ENCODE peak calls at places on chromosomes 1 and 21, in six cellular contexts. D is fibroblast of lung, B is mammary epithelial cell, C is PC-3, H is GM23248, U is HCT116. L is an unnamed sample.

GRCh38 chr1:202063093-202063492 is 52.7 kb downstream of the ELF3 start:
- DNase-seq in C (peak; percentile 56), B (no peak), H (no peak), U (no peak), D (peak; percentile 19), L (no peak)

GRCh38 chr1:20398744-20399143 is 87.3 kb downstream of the CAMK2N1 start:
- DNase-seq in D (no peak), C (no peak), B (no peak), U (no peak), H (no peak), L (no peak)

GRCh38 chr1:241639653-241640148 is 468 bp downstream of the CHML start:
- DNase-seq in U (no peak), H (peak; percentile 68), C (no peak), D (peak; percentile 29), B (peak; percentile 49), L (peak; percentile 30)

GRCh38 chr1:226100436-226101347 is 38.2 kb downstream of the H3-3A start:
- DNase-seq in H (peak; percentile 38), B (no peak), D (peak; percentile 60), C (peak; percentile 58), U (no peak), L (peak; percentile 48)

GRCh38 chr1:203517426-203517974 is 23.5 kb downstream of the OPTC start:
- DNase-seq in H (no peak), C (no peak), D (no peak), U (no peak), B (no peak), L (no peak)

GRCh38 chr1:28365864-28366263 is 3.7 kb upstream of the PHACTR4 start:
- DNase-seq in B (peak; percentile 67), H (no peak), C (peak; percentile 91), D (no peak), U (no peak), L (no peak)

GRCh38 chr1:181910905-181911304 is 150.6 kb downstream of the ZNF648 start:
- DNase-seq in C (peak; percentile 7), D (no peak), B (no peak), H (no peak), U (no peak), L (no peak)

GRCh38 chr1:1033731-1034437 is 14.0 kb downstream of the AGRN start:
- DNase-seq in H (no peak), D (no peak), B (no peak), C (no peak), U (no peak), L (no peak)

GRCh38 chr1:151574575-151575529 is 34.7 kb downstream of the TUFT1 start:
- DNase-seq in C (peak; percentile 95), B (peak; percentile 60), D (peak; percentile 88), U (peak; percentile 51), H (peak; percentile 96), L (peak; percentile 32)

GRCh38 chr1:43008425-43009108 is 49.9 kb upstream of the SLC2A1 start:
- DNase-seq in B (no peak), U (peak; percentile 85), D (no peak), H (no peak), C (no peak), L (peak; percentile 56)

GRCh38 chr1:235329139-235329808 is 904 bp downstream of the GGPS1 start:
- DNase-seq in H (peak; percentile 77), U (no peak), D (no peak), B (no peak), C (peak; percentile 24), L (peak; percentile 64)

GRCh38 chr21:35338881-35339632 is 290.0 kb upstream of the RUNX1 start:
- DNase-seq in D (no peak), B (no peak), H (no peak), C (no peak), U (no peak), L (no peak)

GRCh38 chr21:38733973-38734546 is 71.7 kb upstream of the ETS2 start:
- DNase-seq in H (peak; percentile 70), D (peak; percentile 87), U (peak; percentile 36), C (peak; percentile 84), B (peak; percentile 46), L (peak; percentile 91)
- TF ChIP-seq EZH2 in H (no peak), D (no peak), U (no peak), C (no peak), B (no peak), L (no peak)

GRCh38 chr1:60822252-60822651 is 260.1 kb upstream of the NFIA start:
- DNase-seq in C (peak; percentile 6), D (no peak), U (no peak), H (no peak), B (no peak), L (no peak)

GRCh38 chr1:60825593-60825992 is 256.8 kb upstream of the NFIA start:
- DNase-seq in H (no peak), B (no peak), C (no peak), U (peak; percentile 3), D (no peak), L (no peak)

GRCh38 chr1:60826320-60827094 is 255.9 kb upstream of the NFIA start:
- DNase-seq in U (no peak), B (no peak), H (no peak), C (no peak), D (no peak), L (no peak)

GRCh38 chr1:60821156-60821555 is 261.2 kb upstream of the NFIA start:
- DNase-seq in U (no peak), B (no peak), C (no peak), D (no peak), H (no peak), L (no peak)

DNA sequence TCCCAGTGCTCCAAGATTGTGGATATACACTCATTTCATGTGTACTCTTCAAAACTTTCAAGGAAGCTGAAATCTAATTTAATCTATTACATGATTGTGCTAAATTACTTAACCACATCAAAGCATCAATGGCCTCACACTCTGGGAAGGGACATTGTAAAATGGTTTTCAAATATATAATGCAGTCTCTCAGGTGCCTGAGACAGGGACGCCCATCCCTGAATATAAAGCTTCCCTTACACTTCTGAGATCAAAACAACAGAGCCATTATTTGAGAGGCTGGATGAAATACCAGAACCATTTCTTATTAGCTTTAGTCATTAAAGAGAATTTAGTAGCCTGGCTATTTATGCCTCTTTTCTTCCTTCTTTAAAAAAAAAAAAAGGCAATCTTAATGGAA is 259.2 kb upstream of the NFIA start:
- DNase-seq in D (no peak), B (no peak), U (no peak), H (no peak), C (no peak), L (no peak)
- TF ChIP-seq EZH2 in D (no peak), B (no peak), U (no peak), H (no peak), C (no peak), L (no peak)

DNA sequence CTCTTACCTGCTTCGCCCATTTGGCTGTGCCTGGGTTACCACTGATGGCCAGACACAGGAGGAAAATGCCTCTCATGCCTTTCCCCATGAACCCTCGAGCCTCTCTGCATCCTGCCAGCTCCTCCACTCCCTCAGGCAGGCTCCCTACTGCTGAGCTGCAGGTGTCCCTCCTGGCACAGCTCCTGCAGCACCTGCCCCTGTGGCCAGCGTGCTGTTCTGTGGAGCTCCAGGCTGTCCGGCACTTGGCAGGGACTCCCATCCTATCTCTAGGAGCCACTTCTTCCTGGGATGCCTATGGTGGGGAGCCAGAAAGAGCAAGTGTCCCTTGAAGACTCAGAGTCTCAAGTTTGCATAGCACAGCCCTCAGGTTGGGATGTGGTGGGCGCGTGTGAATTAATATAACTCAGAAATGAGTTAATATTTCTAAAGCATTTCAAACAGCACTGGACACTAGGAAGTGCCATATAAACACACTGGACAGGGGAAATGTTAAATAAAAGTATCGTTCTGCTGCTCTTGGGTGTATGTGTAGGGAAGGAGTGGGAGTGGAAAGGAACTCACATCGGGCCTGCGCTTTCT is 2.6 kb downstream of the LRRC71 start:
- DNase-seq in H (no peak), B (no peak), D (no peak), C (no peak), U (no peak), L (no peak)
- TF ChIP-seq EZH2 in H (no peak), B (peak; percentile 17), D (peak; percentile 94), C (no peak), U (no peak), L (peak; percentile 61)

DNA sequence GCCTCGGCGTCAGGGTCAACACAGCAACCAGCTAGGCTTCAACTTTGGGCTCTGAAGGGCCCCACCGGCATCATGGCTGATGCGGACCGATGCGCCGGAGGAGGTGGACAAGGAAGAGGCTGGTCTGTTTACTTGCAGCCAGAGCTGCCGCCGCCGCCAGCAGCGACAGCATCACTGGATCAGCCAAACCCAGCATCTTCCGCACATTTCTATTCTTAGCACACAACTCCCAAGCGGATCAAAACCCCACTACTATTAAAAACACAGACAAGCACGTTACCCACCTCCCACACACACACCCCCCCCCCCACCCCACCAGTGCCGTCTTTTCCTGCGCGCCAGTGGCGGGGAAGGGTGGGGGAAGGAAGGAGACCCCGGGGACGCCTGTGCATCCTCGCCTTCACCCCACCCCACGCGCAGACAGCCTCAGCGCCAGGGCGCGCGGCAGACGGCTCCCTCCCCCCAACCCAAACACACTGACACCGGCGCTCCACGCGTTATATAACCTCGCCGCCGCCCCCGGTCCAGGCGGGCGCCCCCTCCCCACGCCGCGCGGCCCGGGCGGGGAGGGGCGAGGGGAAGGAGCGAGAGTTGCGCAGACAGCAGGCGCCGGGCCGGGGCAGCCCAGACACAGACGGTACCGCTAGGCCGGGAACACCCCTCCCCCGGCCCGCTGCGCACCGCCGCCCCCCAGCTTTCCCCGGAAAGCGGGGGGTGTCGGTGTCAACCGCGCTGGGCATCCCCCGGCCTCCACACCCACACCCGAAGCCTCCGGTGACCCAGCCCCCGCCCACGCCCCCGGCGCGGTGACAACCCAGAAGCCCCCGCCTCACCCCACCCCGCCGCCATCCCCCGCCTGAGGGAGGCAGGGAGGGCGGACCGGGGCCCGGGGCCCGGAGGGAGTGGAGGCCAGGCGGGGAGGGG is 692 bp downstream of the AKT3 start:
- DNase-seq in H (peak; percentile 86), U (no peak), C (peak; percentile 62), D (peak; percentile 58), B (peak; percentile 53), L (peak; percentile 58)
- TF ChIP-seq EZH2 in H (no peak), U (no peak), C (no peak), D (no peak), B (no peak), L (peak; percentile 13)

GRCh38 chr1:247165674-247166073 is 6.1 kb downstream of the ZNF124 start:
- DNase-seq in D (no peak), C (no peak), B (no peak), H (peak; percentile 3), U (no peak), L (no peak)
- TF ChIP-seq EZH2 in D (no peak), C (no peak), B (no peak), H (no peak), U (no peak), L (no peak)

GRCh38 chr1:156432109-156433018 is 63.4 kb downstream of the RHBG start:
- DNase-seq in D (no peak), C (no peak), H (no peak), U (no peak), B (no peak), L (no peak)
- TF ChIP-seq EZH2 in D (peak; percentile 52), C (no peak), H (peak; percentile 7), U (no peak), B (no peak), L (no peak)

DNA sequence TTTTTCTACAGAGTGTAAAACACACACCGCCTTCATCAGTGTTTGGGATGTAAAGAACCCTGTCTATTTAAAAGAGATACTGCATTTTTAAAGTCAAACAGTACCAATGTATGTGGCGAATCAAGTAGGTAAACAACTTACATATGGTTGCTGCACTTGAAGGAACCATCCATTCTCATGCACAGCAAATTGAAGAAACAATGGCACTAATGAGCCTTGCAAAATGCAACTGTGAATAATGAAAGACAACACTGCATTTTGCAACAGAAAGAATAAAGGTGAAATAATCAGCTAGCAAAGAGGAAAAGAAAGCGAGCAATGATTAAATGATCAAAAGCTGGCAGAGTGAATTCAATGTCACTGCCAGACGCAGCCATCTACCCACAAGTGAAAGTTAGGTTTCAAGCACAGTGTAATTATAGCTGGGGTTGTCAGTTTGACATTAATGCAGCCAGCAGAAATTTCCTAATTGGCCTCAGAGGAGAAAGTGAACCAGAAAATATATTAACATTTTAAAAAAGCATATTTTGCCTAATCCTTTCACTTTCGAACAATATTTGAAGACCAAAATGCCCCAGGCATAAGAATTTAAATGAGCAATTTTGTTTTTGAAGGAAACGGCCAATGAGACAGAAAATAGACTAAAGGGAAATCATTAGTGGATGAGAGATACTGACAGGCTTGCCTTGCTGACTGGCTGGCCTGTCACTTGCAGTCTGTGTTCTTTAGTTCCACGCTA is 11.0 kb upstream of the BARHL2 start:
- DNase-seq in B (no peak), H (no peak), D (no peak), U (no peak), C (no peak), L (no peak)
- TF ChIP-seq EZH2 in B (no peak), H (peak; percentile 40), D (no peak), U (no peak), C (no peak), L (peak; percentile 76)

L was measured in hepatocyte.